ENCODE peak calls at places on chromosomes 1 and 21, in four cellular contexts. P is astrocyte of the spinal cord, S is HCT116, D is lower leg skin. E is an unnamed sample.

GRCh38 chr21:33075596-33076195 is 5.8 kb downstream of the OLIG1 start:
- DNase-seq in D (peak), S (no peak), P (no peak), E (no peak)

GRCh38 chr21:16588433-16588860 is 858.7 kb downstream of the USP25 start:
- DNase-seq in D (peak), S (no peak), P (peak), E (no peak)

GRCh38 chr21:46142581-46143473 is 12.6 kb downstream of the FTCD start:
- DNase-seq in P (no peak), S (no peak), D (no peak), E (no peak)

GRCh38 chr1:175162955-175163354 is 29.6 kb downstream of the KIAA0040 start:
- DNase-seq in S (no peak), D (no peak), P (no peak), E (no peak)

GRCh38 chr1:37691497-37692077 is 729 bp upstream of the CDCA8 start:
- DNase-seq in D (peak), P (peak), S (peak), E (no peak)

GRCh38 chr1:235127774-235128452 is 724 bp downstream of the TOMM20 start:
- DNase-seq in P (peak), D (no peak), S (no peak), E (no peak)

GRCh38 chr1:21338568-21339401 is 48.5 kb upstream of the ECE1 start:
- DNase-seq in D (peak), P (peak), S (no peak), E (no peak)

GRCh38 chr1:7580923-7581753 is 190.0 kb upstream of the VAMP3 start:
- DNase-seq in S (no peak), P (no peak), D (peak), E (no peak)

GRCh38 chr1:48530727-48531351 is 58.8 kb upstream of the SPATA6 start:
- DNase-seq in S (peak), D (no peak), P (peak), E (peak)

GRCh38 chr1:10730985-10731384 is 65.5 kb downstream of the CASZ1 start:
- DNase-seq in S (peak), D (no peak), P (peak), E (peak)

GRCh38 chr1:83822206-83822605 is 176.7 kb downstream of the TTLL7 start:
- DNase-seq in S (no peak), D (no peak), P (no peak), E (no peak)

GRCh38 chr1:154208677-154209390 is 2.7 kb upstream of the CFAP141 start:
- DNase-seq in S (no peak), D (no peak), P (no peak), E (no peak)

GRCh38 chr1:53165408-53165961 is 23.0 kb upstream of the SLC1A7 start:
- DNase-seq in S (no peak), P (no peak), D (no peak), E (no peak)

GRCh38 chr1:203320546-203321272 is 15.4 kb downstream of the BTG2 start:
- DNase-seq in S (no peak), D (no peak), P (no peak), E (no peak)

GRCh38 chr1:55039342-55040082 is at the start of gene PCSK9:
- DNase-seq in S (peak), D (no peak), P (peak), E (no peak)
- H3K4me3 ChIP-seq in S (peak), D (peak), P (peak), E (peak)

DNA sequence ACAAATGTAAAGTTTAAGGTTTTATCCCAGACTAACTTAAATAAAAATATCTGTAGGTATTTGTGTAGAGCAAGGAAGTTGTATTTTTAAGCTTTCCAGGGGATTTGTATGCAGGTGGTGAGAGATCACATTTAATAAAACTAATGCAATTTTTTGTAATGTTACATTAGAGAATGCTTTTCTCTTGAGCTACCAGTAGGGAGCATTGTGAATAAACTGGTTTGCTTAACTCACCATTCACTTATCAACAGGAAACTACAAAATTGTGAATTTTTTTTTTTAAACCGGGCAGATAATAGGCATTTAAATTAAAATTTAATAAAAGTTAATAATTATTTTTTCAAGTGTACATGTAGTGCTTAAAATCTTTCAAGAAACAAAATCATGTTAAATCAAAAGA is 78.6 kb downstream of the IVNS1ABP start:
- DNase-seq in P (peak), D (no peak), S (peak), E (no peak)
- TF ChIP-seq CTCF in P (peak), D (no peak), S (peak), E (peak)

GRCh38 chr1:93907718-93908117 is 1.5 kb downstream of the GCLM start:
- DNase-seq in S (no peak), D (no peak), P (peak), E (peak)

GRCh38 chr1:93904228-93904627 is 5.0 kb downstream of the GCLM start:
- DNase-seq in P (no peak), D (no peak), S (no peak), E (no peak)

GRCh38 chr1:93906480-93906879 is 2.8 kb downstream of the GCLM start:
- DNase-seq in S (no peak), P (no peak), D (no peak), E (no peak)

GRCh38 chr1:93905051-93905450 is 4.2 kb downstream of the GCLM start:
- DNase-seq in D (no peak), P (no peak), S (no peak), E (no peak)

GRCh38 chr1:93905734-93906133 is 3.5 kb downstream of the GCLM start:
- DNase-seq in P (no peak), S (no peak), D (no peak), E (no peak)
- H3K4me3 ChIP-seq in P (no peak), S (no peak), D (no peak), E (no peak)

GRCh38 chr1:54810144-54810942 is 9.2 kb upstream of the TTC22 start:
- DNase-seq in D (peak), P (peak), S (peak), E (peak)

GRCh38 chr1:54807756-54808155 is 6.6 kb upstream of the TTC22 start:
- DNase-seq in S (no peak), P (no peak), D (peak), E (no peak)

GRCh38 chr1:54809496-54810074 is 8.5 kb upstream of the TTC22 start:
- DNase-seq in S (no peak), P (no peak), D (peak), E (no peak)

GRCh38 chr1:54806931-54807611 is 5.9 kb upstream of the TTC22 start:
- DNase-seq in S (peak), D (peak), P (no peak), E (no peak)

DNA sequence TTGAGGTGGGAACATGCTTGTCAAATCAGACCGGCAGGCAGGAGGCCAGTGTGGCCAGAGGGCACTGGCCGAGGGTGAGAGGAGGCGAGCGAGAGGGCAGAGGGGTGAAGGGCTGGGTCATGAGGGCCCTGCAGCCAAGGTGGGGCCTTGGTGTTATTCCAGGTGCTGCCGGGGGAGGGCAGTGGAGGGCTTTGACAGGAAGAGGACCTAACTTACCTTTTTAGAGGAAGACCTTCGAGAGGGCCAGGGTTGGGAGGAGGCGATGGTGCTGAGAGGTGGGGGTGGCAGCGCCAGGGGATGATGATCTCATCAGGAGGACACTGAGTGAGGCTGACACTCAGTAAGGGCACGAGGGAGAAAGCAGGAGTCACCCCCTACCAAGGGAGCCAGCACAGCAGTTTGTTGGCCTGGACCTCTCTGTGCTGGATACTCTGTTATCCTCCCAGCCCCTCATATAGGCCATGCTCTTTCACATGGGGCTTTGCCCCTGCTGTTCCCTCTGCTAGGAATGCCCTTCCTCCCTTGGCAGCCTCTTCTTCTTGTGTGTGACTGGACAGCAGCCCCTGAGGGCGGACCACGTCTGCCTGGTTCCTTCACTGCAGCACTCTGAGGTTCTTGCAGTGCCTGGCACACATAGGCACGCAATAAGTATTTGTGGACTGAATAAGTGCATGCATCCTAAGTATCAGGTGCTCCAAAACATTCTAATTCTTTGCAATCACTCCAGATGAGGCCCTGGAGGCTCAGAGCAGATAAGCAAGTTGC is 7.5 kb upstream of the TTC22 start:
- DNase-seq in D (peak), P (no peak), S (no peak), E (no peak)
- TF ChIP-seq CTCF in D (no peak), P (peak), S (peak), E (peak)

GRCh38 chr1:231332761-231333160 is 4.9 kb downstream of the EXOC8 start:
- DNase-seq in D (no peak), P (no peak), S (no peak), E (no peak)

GRCh38 chr1:231334079-231334666 is 3.5 kb downstream of the EXOC8 start:
- DNase-seq in S (no peak), P (no peak), D (no peak), E (no peak)

GRCh38 chr1:231337043-231337471 is 595 bp downstream of the EXOC8 start:
- DNase-seq in D (no peak), S (no peak), P (no peak), E (no peak)

GRCh38 chr1:231335663-231336602 is 1.7 kb downstream of the EXOC8 start:
- DNase-seq in D (no peak), P (no peak), S (no peak), E (no peak)

GRCh38 chr1:231334952-231335351 is 2.7 kb downstream of the EXOC8 start:
- DNase-seq in P (no peak), S (no peak), D (no peak), E (no peak)
- H3K4me3 ChIP-seq in P (peak), S (no peak), D (no peak), E (peak)

GRCh38 chr1:226064816-226065248 is 2.3 kb downstream of the H3-3A start:
- DNase-seq in S (no peak), D (no peak), P (peak), E (no peak)
- TF ChIP-seq CTCF in S (peak), D (no peak), P (peak), E (peak)

DNA sequence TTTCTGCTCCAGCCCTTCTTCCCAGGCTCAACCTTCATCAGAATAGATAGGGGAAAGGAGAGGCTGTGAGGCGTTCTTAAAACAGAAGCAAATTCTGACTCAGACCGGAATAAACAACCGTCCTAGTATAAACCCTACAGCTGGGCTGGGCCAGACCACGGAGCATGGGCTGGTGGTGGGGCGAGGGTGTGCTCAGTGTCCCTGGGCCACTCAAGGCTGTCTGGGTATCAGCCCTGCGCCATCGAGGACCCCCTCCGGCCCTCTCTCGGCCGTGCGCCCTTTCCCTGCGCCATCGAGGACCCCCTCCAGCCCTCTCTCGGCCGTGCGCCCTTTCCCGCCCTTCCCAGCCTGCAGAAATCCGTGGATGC is 36.0 kb downstream of the CAPN2 start:
- DNase-seq in D (no peak), S (no peak), P (peak), E (no peak)
- H3K4me3 ChIP-seq in D (no peak), S (no peak), P (peak), E (peak)

DNA sequence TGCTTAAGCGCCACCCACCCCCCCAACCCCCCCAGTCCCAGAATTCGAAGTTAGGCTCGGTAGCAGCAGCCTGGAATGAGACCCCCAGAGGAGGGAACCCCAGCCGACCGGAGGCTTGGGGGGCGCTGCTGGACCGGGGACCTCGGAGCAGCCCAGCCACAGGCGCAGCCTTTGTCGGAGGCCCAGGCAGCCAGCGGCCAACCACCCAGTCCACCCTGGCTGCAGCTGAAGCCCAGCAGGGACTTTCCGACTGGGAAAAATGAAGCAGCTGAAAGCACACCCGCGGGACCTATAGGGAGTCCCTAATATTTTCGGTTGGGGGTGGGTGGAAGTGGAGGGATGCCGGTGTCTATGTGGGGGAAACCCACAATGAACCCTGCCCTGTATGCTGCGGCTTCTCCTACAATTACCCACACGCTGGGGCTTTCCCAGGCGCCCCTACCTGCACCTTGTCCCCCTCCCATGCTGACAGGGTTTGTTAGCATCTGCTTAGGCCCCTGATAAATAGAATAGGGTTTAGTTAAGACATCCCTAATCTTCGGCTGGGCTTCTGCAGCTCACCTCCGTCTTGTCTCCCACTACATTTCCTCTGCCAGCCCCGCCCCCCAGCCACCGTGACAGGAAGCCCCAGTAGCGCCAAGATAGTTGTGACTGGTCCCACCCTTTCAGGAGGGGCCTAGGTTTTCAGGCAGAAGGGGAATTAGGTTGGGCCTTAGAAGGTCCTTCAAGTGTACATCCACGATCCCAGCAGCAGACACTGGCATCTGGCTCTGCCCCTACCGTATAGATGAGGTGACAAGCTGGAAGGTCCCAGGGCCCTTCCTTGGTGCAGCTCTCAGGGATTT is 838 bp downstream of the CCDC28B start:
- DNase-seq in P (peak), S (no peak), D (peak), E (no peak)
- TF ChIP-seq CTCF in P (peak), S (no peak), D (no peak), E (no peak)

E was measured in astrocyte of the cerebellum.